ENCODE peak calls at places on chromosomes 13 and 19, in nine cellular contexts. D, B, G, U, E, F, M, P and S are unnamed samples.

GRCh38 chr13:34926513-34926912 is 15.6 kb upstream of the NBEA start:
- DNase-seq in B (peak; percentile 67), M (no peak), D (no peak), G (no peak), P (no peak), U (no peak), F (peak; percentile 50), E (no peak), S (no peak)

GRCh38 chr19:46660601-46661019 is 372 bp downstream of the DACT3 start:
- DNase-seq in D (no peak), P (peak; percentile 79), B (no peak), M (no peak), F (no peak), E (no peak), G (no peak), U (no peak), S (no peak)

GRCh38 chr13:60758637-60759036 is 361.6 kb downstream of the TDRD3 start:
- DNase-seq in P (no peak), U (no peak), G (no peak), D (no peak), E (no peak), F (no peak), M (no peak), B (no peak), S (no peak)

GRCh38 chr19:45553464-45553863 is 31.1 kb downstream of the OPA3 start:
- DNase-seq in P (peak; percentile 89), F (no peak), B (no peak), G (no peak), M (no peak), E (no peak), U (no peak), D (no peak), S (no peak)

GRCh38 chr13:39586956-39587605 is 15.9 kb downstream of the LHFPL6 start:
- DNase-seq in P (no peak), B (no peak), G (no peak), F (no peak), D (no peak), U (no peak), E (no peak), M (no peak), S (no peak)

GRCh38 chr19:46529622-46530451 is 34.2 kb upstream of the PNMA8B start:
- DNase-seq in P (peak; percentile 90), G (no peak), E (peak; percentile 64), F (peak; percentile 52), M (peak; percentile 73), D (peak; percentile 66), B (peak; percentile 77), U (peak; percentile 99), S (no peak)

GRCh38 chr13:81396172-81396571 is 1055.2 kb upstream of the SPRY2 start:
- DNase-seq in D (no peak), M (no peak), U (no peak), B (no peak), P (no peak), E (no peak), G (no peak), F (no peak), S (no peak)

GRCh38 chr13:48908381-48909087 is 67.2 kb upstream of the FNDC3A start:
- DNase-seq in D (no peak), F (peak; percentile 25), P (no peak), E (no peak), U (no peak), B (peak; percentile 76), M (no peak), G (no peak), S (no peak)

GRCh38 chr13:76853481-76853880 is 32.7 kb downstream of the KCTD12 start:
- DNase-seq in F (no peak), G (no peak), U (no peak), M (no peak), P (no peak), D (no peak), E (no peak), B (peak; percentile 90), S (peak; percentile 32)

GRCh38 chr13:27203854-27204253 is 32.2 kb upstream of the USP12 start:
- DNase-seq in G (no peak), E (no peak), B (peak; percentile 48), M (no peak), D (no peak), F (peak; percentile 12), U (peak; percentile 14), P (no peak), S (no peak)

GRCh38 chr13:25588336-25589060 is 216.7 kb downstream of the ATP8A2 start:
- DNase-seq in U (no peak), B (no peak), D (no peak), M (no peak), E (no peak), G (no peak), F (no peak), P (no peak), S (no peak)

GRCh38 chr19:12156254-12157058 is at the start of gene ZNF625:
- DNase-seq in P (peak; percentile 97), U (no peak), D (peak; percentile 72), M (peak; percentile 86), F (peak; percentile 82), B (peak; percentile 95), E (no peak), G (peak; percentile 62), S (peak; percentile 46)

GRCh38 chr19:5091576-5092215 is 122.8 kb downstream of the KDM4B start:
- DNase-seq in F (peak; percentile 28), B (no peak), G (no peak), E (no peak), U (no peak), D (no peak), P (no peak), M (no peak), S (no peak)

GRCh38 chr19:10404888-10405808 is 1.8 kb upstream of the CDC37 start:
- DNase-seq in M (no peak), D (no peak), B (no peak), U (peak; percentile 27), G (no peak), E (no peak), F (no peak), P (peak; percentile 74), S (no peak)

GRCh38 chr19:14442904-14443631 is 10.0 kb downstream of the PKN1 start:
- DNase-seq in D (no peak), M (no peak), F (no peak), U (no peak), G (no peak), B (no peak), P (no peak), E (no peak), S (no peak)

GRCh38 chr13:41581884-41582547 is 124.7 kb downstream of the RGCC start:
- DNase-seq in B (peak; percentile 39), U (no peak), G (no peak), P (no peak), M (no peak), F (no peak), E (no peak), D (no peak), S (no peak)

GRCh38 chr19:872266-872951 is 12.9 kb downstream of the CFD start:
- DNase-seq in B (peak; percentile 44), E (peak; percentile 66), P (peak; percentile 91), U (peak; percentile 90), D (peak; percentile 96), G (no peak), F (peak; percentile 69), M (no peak), S (no peak)

GRCh38 chr19:8340341-8341096 is 2.5 kb downstream of the KANK3 start:
- DNase-seq in G (no peak), M (no peak), B (no peak), E (no peak), P (peak; percentile 75), F (no peak), D (no peak), U (peak; percentile 17), S (peak; percentile 76)

GRCh38 chr19:48627211-48627864 is 8.0 kb downstream of the SPHK2 start:
- DNase-seq in G (no peak), D (no peak), E (no peak), P (peak; percentile 41), U (no peak), M (no peak), F (no peak), B (peak; percentile 78), S (no peak)

GRCh38 chr19:10769533-10770491 is 51.9 kb downstream of the DNM2 start:
- DNase-seq in G (no peak), M (no peak), F (peak; percentile 31), B (peak; percentile 47), D (no peak), P (peak; percentile 63), E (no peak), U (no peak), S (no peak)

GRCh38 chr19:27734496-27735220 is 1478.3 kb downstream of the UQCRFS1 start:
- DNase-seq in D (no peak), P (no peak), F (no peak), B (no peak), U (no peak), E (no peak), M (no peak), G (no peak), S (no peak)

GRCh38 chr19:754530-754929 is 3.6 kb downstream of the MISP start:
- DNase-seq in G (no peak), F (no peak), P (no peak), D (no peak), B (no peak), U (no peak), M (no peak), E (no peak), S (no peak)

GRCh38 chr13:28819046-28819747 is 942 bp upstream of the MTUS2 start:
- DNase-seq in E (no peak), D (no peak), P (peak; percentile 19), G (no peak), F (peak; percentile 24), B (no peak), U (peak; percentile 47), M (peak; percentile 31), S (no peak)

GRCh38 chr19:31214086-31214485 is 135.2 kb downstream of the TSHZ3 start:
- DNase-seq in P (no peak), D (no peak), E (peak; percentile 67), G (no peak), M (no peak), B (peak; percentile 98), F (peak; percentile 100), U (peak; percentile 100), S (peak; percentile 64)

GRCh38 chr13:109611912-109612691 is 174.3 kb downstream of the IRS2 start:
- DNase-seq in M (no peak), U (no peak), G (no peak), P (no peak), E (no peak), B (no peak), F (no peak), D (no peak), S (no peak)

GRCh38 chr19:43148233-43148632 is 38.1 kb downstream of the PSG5 start:
- DNase-seq in B (peak; percentile 88), P (no peak), E (no peak), M (no peak), G (no peak), F (peak; percentile 90), D (no peak), U (no peak), S (no peak)

GRCh38 chr13:52405767-52406494 is at the start of gene THSD1:
- DNase-seq in F (peak; percentile 56), B (peak; percentile 47), D (peak; percentile 31), G (no peak), E (no peak), P (peak; percentile 82), M (peak; percentile 17), U (no peak), S (no peak)